ENCODE peak calls at places on chromosomes 16 and 17, in seven cellular contexts. N is NB4, W is GM12878, F is WTC11, L is A549, O is SK-N-SH, X is HepG2. G is an unnamed sample.

GRCh38 chr16:89511352-89511751 is 3.1 kb downstream of the SPG7 start:
- DNase-seq in L (no peak), W (no peak), F (no peak), N (no peak), O (no peak), X (no peak), G (no peak)

GRCh38 chr17:79005063-79005861 is 4.3 kb downstream of the CANT1 start:
- DNase-seq in L (no peak), F (no peak), N (no peak), W (no peak), O (no peak), X (no peak), G (no peak)

GRCh38 chr16:21301168-21301894 is 23.2 kb upstream of the CRYM start:
- DNase-seq in O (peak; percentile 90), X (peak; percentile 88), W (peak; percentile 66), L (peak; percentile 93), N (peak; percentile 92), F (peak; percentile 68), G (peak; percentile 90)

GRCh38 chr16:84043486-84044107 is 1.0 kb upstream of the SLC38A8 start:
- DNase-seq in O (peak; percentile 58), F (no peak), N (no peak), X (peak; percentile 81), W (no peak), L (no peak), G (peak; percentile 78)

GRCh38 chr16:73350707-73351452 is 303.0 kb upstream of the ZFHX3 start:
- DNase-seq in X (no peak), F (no peak), L (no peak), W (no peak), N (no peak), O (peak; percentile 21), G (no peak)

GRCh38 chr17:62713096-62713870 is 85.8 kb downstream of the MRC2 start:
- DNase-seq in F (no peak), O (no peak), N (no peak), L (no peak), X (no peak), W (no peak), G (no peak)

GRCh38 chr17:47317119-47317518 is 6.6 kb upstream of the EFCAB13 start:
- DNase-seq in O (no peak), W (no peak), X (no peak), L (no peak), N (no peak), F (no peak), G (no peak)

GRCh38 chr16:55102077-55102476 is 171.4 kb downstream of the IRX5 start:
- DNase-seq in W (no peak), O (no peak), N (no peak), L (no peak), F (no peak), X (no peak), G (no peak)

GRCh38 chr17:44872131-44872768 is 24.6 kb downstream of the HIGD1B start:
- DNase-seq in L (no peak), X (no peak), N (no peak), O (no peak), F (no peak), W (no peak), G (no peak)

GRCh38 chr16:86375841-86376240 is 134.5 kb upstream of the FOXF1 start:
- DNase-seq in W (no peak), F (no peak), L (no peak), X (no peak), N (no peak), O (no peak), G (no peak)

GRCh38 chr16:85689285-85689949 is 663 bp upstream of the GINS2 start:
- DNase-seq in N (no peak), L (no peak), X (no peak), F (no peak), W (no peak), O (no peak), G (no peak)

GRCh38 chr16:24011237-24011636 is 175.5 kb downstream of the PRKCB start:
- DNase-seq in W (no peak), X (no peak), L (no peak), O (no peak), F (no peak), N (no peak), G (no peak)

GRCh38 chr16:51222016-51222415 is 70.9 kb upstream of the SALL1 start:
- DNase-seq in F (no peak), L (no peak), N (no peak), O (no peak), W (no peak), X (no peak), G (no peak)

GRCh38 chr17:2055494-2056220 is 754 bp downstream of the HIC1 start:
- DNase-seq in N (peak; percentile 34), X (no peak), F (no peak), O (no peak), W (no peak), L (no peak), G (no peak)

GRCh38 chr17:2892305-2892971 is 96.2 kb downstream of the RAP1GAP2 start:
- DNase-seq in N (peak; percentile 39), X (peak; percentile 70), W (no peak), F (no peak), O (peak; percentile 24), L (peak; percentile 94), G (no peak)

GRCh38 chr16:57107324-57107922 is 15.0 kb downstream of the CPNE2 start:
- DNase-seq in F (no peak), O (peak; percentile 59), L (no peak), N (no peak), W (no peak), X (no peak), G (no peak)

GRCh38 chr17:42214156-42214555 is 19.9 kb upstream of the GHDC start:
- DNase-seq in L (no peak), X (no peak), O (no peak), W (no peak), N (no peak), F (no peak), G (no peak)

GRCh38 chr17:42210046-42210445 is 15.8 kb upstream of the GHDC start:
- DNase-seq in O (no peak), X (no peak), F (no peak), W (no peak), L (no peak), N (no peak), G (no peak)

GRCh38 chr17:42212382-42212781 is 18.1 kb upstream of the GHDC start:
- DNase-seq in O (no peak), W (no peak), N (no peak), F (no peak), L (no peak), X (no peak), G (no peak)
- TF ChIP-seq MAX in O (no peak), W (no peak), N (no peak), F (no peak), L (no peak), X (no peak), G (no peak)

GRCh38 chr17:11554042-11554441 is 44.2 kb upstream of the DNAH9 start:
- DNase-seq in O (no peak), X (no peak), F (no peak), W (no peak), L (no peak), N (no peak), G (no peak)

GRCh38 chr17:11550431-11550830 is 47.8 kb upstream of the DNAH9 start:
- DNase-seq in L (no peak), N (no peak), X (no peak), F (no peak), O (no peak), W (no peak), G (no peak)

GRCh38 chr17:11553135-11553534 is 45.1 kb upstream of the DNAH9 start:
- DNase-seq in N (no peak), W (no peak), F (no peak), L (no peak), O (no peak), X (no peak), G (no peak)

GRCh38 chr17:11548398-11548797 is 49.9 kb upstream of the DNAH9 start:
- DNase-seq in N (no peak), O (no peak), L (no peak), W (no peak), X (no peak), F (no peak), G (no peak)

DNA sequence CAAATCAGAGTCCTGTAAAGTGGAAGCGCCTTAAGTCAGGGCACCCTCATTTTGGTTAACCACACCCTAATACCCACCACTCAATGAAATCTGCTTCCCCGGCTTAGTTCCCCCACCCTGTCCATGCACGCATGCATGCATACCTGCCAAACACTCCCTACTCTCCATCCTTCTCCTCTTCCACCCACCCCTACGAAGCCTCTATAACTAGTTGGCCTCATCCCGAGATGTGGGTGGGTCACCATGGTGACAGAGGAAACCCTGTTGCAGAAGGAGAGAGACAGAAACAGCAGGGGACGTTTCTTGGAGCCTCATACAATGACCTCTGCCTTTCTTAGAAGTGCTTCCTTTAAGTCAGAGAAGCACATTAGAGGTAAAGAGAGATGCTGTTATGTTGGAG is 46.8 kb upstream of the DNAH9 start:
- DNase-seq in L (no peak), W (no peak), F (no peak), N (no peak), O (no peak), X (no peak), G (no peak)
- TF ChIP-seq MAX in L (no peak), W (no peak), F (no peak), N (no peak), O (no peak), X (no peak), G (no peak)

GRCh38 chr16:10617662-10618420 is 37.4 kb upstream of the EMP2 start:
- DNase-seq in N (no peak), W (no peak), F (no peak), X (no peak), O (no peak), L (no peak), G (no peak)
- TF ChIP-seq MAX in N (no peak), W (no peak), F (no peak), X (no peak), O (no peak), L (no peak), G (no peak)

DNA sequence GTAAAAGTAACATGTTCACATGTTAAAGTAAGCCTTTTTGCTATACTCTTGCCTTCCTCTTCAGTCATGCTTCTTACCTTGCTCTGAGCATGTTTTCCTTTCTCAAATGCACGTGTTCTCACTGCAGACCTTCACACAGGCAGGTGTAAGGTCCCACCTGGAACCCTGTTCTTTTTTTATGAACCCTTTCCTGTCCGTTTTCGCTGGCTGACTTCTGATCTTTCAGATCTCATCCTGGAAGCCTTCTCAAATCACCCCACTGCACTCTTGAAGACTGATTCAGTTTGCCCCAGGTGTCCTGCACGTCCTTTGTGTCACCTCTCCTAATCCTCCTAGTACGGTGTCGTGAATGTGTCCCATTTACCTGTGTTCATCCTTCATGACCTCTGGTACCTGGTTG is 313.6 kb downstream of the SNX29 start:
- DNase-seq in X (no peak), F (no peak), L (no peak), N (no peak), W (no peak), O (no peak), G (no peak)
- TF ChIP-seq MAX in X (no peak), F (no peak), L (no peak), N (no peak), W (no peak), O (no peak), G (no peak)

G was measured in K562.